ENCODE peak calls at places on chromosomes 12 and 14, in nine cellular contexts. One of them, this sample, is unnamed.

GRCh38 chr12:57229634-57230380 is at the start of gene SHMT2:
- DNase-seq in activated T-helper 9 cell treated with anti-CD3 and anti-CD28 coated beads, Interleukin-2, amount 50 U/mL, for 16 hours: peak; percentile 88
- DNase-seq in AG20443: peak; percentile 99
- DNase-seq in EL: peak; percentile 96
- DNase-seq in Daoy: peak; percentile 98
- DNase-seq in pons: peak; percentile 95
- DNase-seq in activated T-helper 1 cell treated with Interleukin-2 at 50 U/mL for 16 hours: peak; percentile 85
- DNase-seq in stimulated activated CD8-positive, alpha-beta memory T cell treated with anti-CD3 and anti-CD28 coated beads, Interleukin-2, amount 100 ng/mL, for 1 hour: peak; percentile 88
- DNase-seq in stimulated activated CD4-positive, alpha-beta T cell treated with anti-CD3 and anti-CD28 coated beads, TNF-alpha, amount 100 ng/mL, for 1 hour: peak; percentile 89
- DNase-seq in this sample: peak; percentile 98

GRCh38 chr14:91115986-91116385 is 2.1 kb downstream of the DGLUCY start:
- DNase-seq in activated T-helper 9 cell treated with anti-CD3 and anti-CD28 coated beads, Interleukin-2, amount 50 U/mL, for 16 hours: no peak
- DNase-seq in AG20443: no peak
- DNase-seq in EL: peak; percentile 39
- DNase-seq in Daoy: no peak
- DNase-seq in pons: no peak
- DNase-seq in activated T-helper 1 cell treated with Interleukin-2 at 50 U/mL for 16 hours: no peak
- DNase-seq in stimulated activated CD8-positive, alpha-beta memory T cell treated with anti-CD3 and anti-CD28 coated beads, Interleukin-2, amount 100 ng/mL, for 1 hour: no peak
- DNase-seq in stimulated activated CD4-positive, alpha-beta T cell treated with anti-CD3 and anti-CD28 coated beads, TNF-alpha, amount 100 ng/mL, for 1 hour: no peak
- DNase-seq in this sample: no peak

GRCh38 chr12:52871291-52871961 is 22.6 kb upstream of the KRT78 start:
- DNase-seq in activated T-helper 9 cell treated with anti-CD3 and anti-CD28 coated beads, Interleukin-2, amount 50 U/mL, for 16 hours: no peak
- DNase-seq in AG20443: peak; percentile 82
- DNase-seq in EL: peak; percentile 96
- DNase-seq in Daoy: peak; percentile 97
- DNase-seq in pons: no peak
- DNase-seq in activated T-helper 1 cell treated with Interleukin-2 at 50 U/mL for 16 hours: no peak
- DNase-seq in stimulated activated CD8-positive, alpha-beta memory T cell treated with anti-CD3 and anti-CD28 coated beads, Interleukin-2, amount 100 ng/mL, for 1 hour: no peak
- DNase-seq in stimulated activated CD4-positive, alpha-beta T cell treated with anti-CD3 and anti-CD28 coated beads, TNF-alpha, amount 100 ng/mL, for 1 hour: no peak
- DNase-seq in this sample: no peak

GRCh38 chr14:65847065-65847847 is 434.7 kb downstream of the FUT8 start:
- DNase-seq in activated T-helper 9 cell treated with anti-CD3 and anti-CD28 coated beads, Interleukin-2, amount 50 U/mL, for 16 hours: peak; percentile 39
- DNase-seq in AG20443: no peak
- DNase-seq in EL: no peak
- DNase-seq in Daoy: no peak
- DNase-seq in pons: no peak
- DNase-seq in activated T-helper 1 cell treated with Interleukin-2 at 50 U/mL for 16 hours: peak; percentile 50
- DNase-seq in stimulated activated CD8-positive, alpha-beta memory T cell treated with anti-CD3 and anti-CD28 coated beads, Interleukin-2, amount 100 ng/mL, for 1 hour: peak; percentile 34
- DNase-seq in stimulated activated CD4-positive, alpha-beta T cell treated with anti-CD3 and anti-CD28 coated beads, TNF-alpha, amount 100 ng/mL, for 1 hour: peak; percentile 40
- DNase-seq in this sample: no peak

GRCh38 chr12:101229841-101230241 is 19.8 kb upstream of the SLC5A8 start:
- DNase-seq in activated T-helper 9 cell treated with anti-CD3 and anti-CD28 coated beads, Interleukin-2, amount 50 U/mL, for 16 hours: no peak
- DNase-seq in AG20443: no peak
- DNase-seq in EL: no peak
- DNase-seq in Daoy: no peak
- DNase-seq in pons: peak; percentile 7
- DNase-seq in activated T-helper 1 cell treated with Interleukin-2 at 50 U/mL for 16 hours: no peak
- DNase-seq in stimulated activated CD8-positive, alpha-beta memory T cell treated with anti-CD3 and anti-CD28 coated beads, Interleukin-2, amount 100 ng/mL, for 1 hour: no peak
- DNase-seq in stimulated activated CD4-positive, alpha-beta T cell treated with anti-CD3 and anti-CD28 coated beads, TNF-alpha, amount 100 ng/mL, for 1 hour: no peak
- DNase-seq in this sample: no peak

GRCh38 chr14:22995889-22996611 is 13.7 kb upstream of the AJUBA start:
- DNase-seq in activated T-helper 9 cell treated with anti-CD3 and anti-CD28 coated beads, Interleukin-2, amount 50 U/mL, for 16 hours: no peak
- DNase-seq in AG20443: no peak
- DNase-seq in EL: no peak
- DNase-seq in Daoy: no peak
- DNase-seq in pons: no peak
- DNase-seq in activated T-helper 1 cell treated with Interleukin-2 at 50 U/mL for 16 hours: no peak
- DNase-seq in stimulated activated CD8-positive, alpha-beta memory T cell treated with anti-CD3 and anti-CD28 coated beads, Interleukin-2, amount 100 ng/mL, for 1 hour: no peak
- DNase-seq in stimulated activated CD4-positive, alpha-beta T cell treated with anti-CD3 and anti-CD28 coated beads, TNF-alpha, amount 100 ng/mL, for 1 hour: no peak
- DNase-seq in this sample: no peak

GRCh38 chr14:91365552-91365951 is 52.1 kb downstream of the CCDC88C start:
- DNase-seq in activated T-helper 9 cell treated with anti-CD3 and anti-CD28 coated beads, Interleukin-2, amount 50 U/mL, for 16 hours: no peak
- DNase-seq in AG20443: no peak
- DNase-seq in EL: no peak
- DNase-seq in Daoy: no peak
- DNase-seq in pons: no peak
- DNase-seq in activated T-helper 1 cell treated with Interleukin-2 at 50 U/mL for 16 hours: no peak
- DNase-seq in stimulated activated CD8-positive, alpha-beta memory T cell treated with anti-CD3 and anti-CD28 coated beads, Interleukin-2, amount 100 ng/mL, for 1 hour: no peak
- DNase-seq in stimulated activated CD4-positive, alpha-beta T cell treated with anti-CD3 and anti-CD28 coated beads, TNF-alpha, amount 100 ng/mL, for 1 hour: no peak
- DNase-seq in this sample: no peak

GRCh38 chr14:77128414-77128891 is 13.1 kb downstream of the ZDHHC22 start:
- DNase-seq in activated T-helper 9 cell treated with anti-CD3 and anti-CD28 coated beads, Interleukin-2, amount 50 U/mL, for 16 hours: no peak
- DNase-seq in AG20443: no peak
- DNase-seq in EL: peak; percentile 37
- DNase-seq in Daoy: peak; percentile 54
- DNase-seq in pons: no peak
- DNase-seq in activated T-helper 1 cell treated with Interleukin-2 at 50 U/mL for 16 hours: no peak
- DNase-seq in stimulated activated CD8-positive, alpha-beta memory T cell treated with anti-CD3 and anti-CD28 coated beads, Interleukin-2, amount 100 ng/mL, for 1 hour: no peak
- DNase-seq in stimulated activated CD4-positive, alpha-beta T cell treated with anti-CD3 and anti-CD28 coated beads, TNF-alpha, amount 100 ng/mL, for 1 hour: no peak
- DNase-seq in this sample: no peak

GRCh38 chr12:31506907-31507306 is 84.0 kb downstream of the DENND5B start:
- DNase-seq in activated T-helper 9 cell treated with anti-CD3 and anti-CD28 coated beads, Interleukin-2, amount 50 U/mL, for 16 hours: no peak
- DNase-seq in AG20443: no peak
- DNase-seq in EL: peak; percentile 67
- DNase-seq in Daoy: peak; percentile 50
- DNase-seq in pons: no peak
- DNase-seq in activated T-helper 1 cell treated with Interleukin-2 at 50 U/mL for 16 hours: no peak
- DNase-seq in stimulated activated CD8-positive, alpha-beta memory T cell treated with anti-CD3 and anti-CD28 coated beads, Interleukin-2, amount 100 ng/mL, for 1 hour: no peak
- DNase-seq in stimulated activated CD4-positive, alpha-beta T cell treated with anti-CD3 and anti-CD28 coated beads, TNF-alpha, amount 100 ng/mL, for 1 hour: no peak
- DNase-seq in this sample: no peak

GRCh38 chr14:101185081-101185835 is 281.7 kb upstream of the RTL1 start:
- DNase-seq in activated T-helper 9 cell treated with anti-CD3 and anti-CD28 coated beads, Interleukin-2, amount 50 U/mL, for 16 hours: no peak
- DNase-seq in AG20443: no peak
- DNase-seq in EL: no peak
- DNase-seq in Daoy: no peak
- DNase-seq in pons: no peak
- DNase-seq in activated T-helper 1 cell treated with Interleukin-2 at 50 U/mL for 16 hours: no peak
- DNase-seq in stimulated activated CD8-positive, alpha-beta memory T cell treated with anti-CD3 and anti-CD28 coated beads, Interleukin-2, amount 100 ng/mL, for 1 hour: no peak
- DNase-seq in stimulated activated CD4-positive, alpha-beta T cell treated with anti-CD3 and anti-CD28 coated beads, TNF-alpha, amount 100 ng/mL, for 1 hour: no peak
- DNase-seq in this sample: no peak

GRCh38 chr14:42421377-42422078 is 814.9 kb downstream of the LRFN5 start:
- DNase-seq in activated T-helper 9 cell treated with anti-CD3 and anti-CD28 coated beads, Interleukin-2, amount 50 U/mL, for 16 hours: no peak
- DNase-seq in AG20443: no peak
- DNase-seq in EL: no peak
- DNase-seq in Daoy: no peak
- DNase-seq in pons: no peak
- DNase-seq in activated T-helper 1 cell treated with Interleukin-2 at 50 U/mL for 16 hours: no peak
- DNase-seq in stimulated activated CD8-positive, alpha-beta memory T cell treated with anti-CD3 and anti-CD28 coated beads, Interleukin-2, amount 100 ng/mL, for 1 hour: no peak
- DNase-seq in stimulated activated CD4-positive, alpha-beta T cell treated with anti-CD3 and anti-CD28 coated beads, TNF-alpha, amount 100 ng/mL, for 1 hour: no peak
- DNase-seq in this sample: no peak

GRCh38 chr12:94769040-94769420 is 118.7 kb upstream of the TMCC3 start:
- DNase-seq in activated T-helper 9 cell treated with anti-CD3 and anti-CD28 coated beads, Interleukin-2, amount 50 U/mL, for 16 hours: no peak
- DNase-seq in AG20443: no peak
- DNase-seq in EL: no peak
- DNase-seq in Daoy: no peak
- DNase-seq in pons: no peak
- DNase-seq in activated T-helper 1 cell treated with Interleukin-2 at 50 U/mL for 16 hours: no peak
- DNase-seq in stimulated activated CD8-positive, alpha-beta memory T cell treated with anti-CD3 and anti-CD28 coated beads, Interleukin-2, amount 100 ng/mL, for 1 hour: no peak
- DNase-seq in stimulated activated CD4-positive, alpha-beta T cell treated with anti-CD3 and anti-CD28 coated beads, TNF-alpha, amount 100 ng/mL, for 1 hour: no peak
- DNase-seq in this sample: no peak

GRCh38 chr14:87483651-87484260 is 509.2 kb downstream of the GALC start:
- DNase-seq in activated T-helper 9 cell treated with anti-CD3 and anti-CD28 coated beads, Interleukin-2, amount 50 U/mL, for 16 hours: no peak
- DNase-seq in AG20443: peak; percentile 12
- DNase-seq in EL: peak; percentile 25
- DNase-seq in Daoy: peak; percentile 60
- DNase-seq in pons: no peak
- DNase-seq in activated T-helper 1 cell treated with Interleukin-2 at 50 U/mL for 16 hours: no peak
- DNase-seq in stimulated activated CD8-positive, alpha-beta memory T cell treated with anti-CD3 and anti-CD28 coated beads, Interleukin-2, amount 100 ng/mL, for 1 hour: no peak
- DNase-seq in stimulated activated CD4-positive, alpha-beta T cell treated with anti-CD3 and anti-CD28 coated beads, TNF-alpha, amount 100 ng/mL, for 1 hour: no peak
- DNase-seq in this sample: no peak

GRCh38 chr12:53427905-53428594 is 4.4 kb downstream of the AMHR2 start:
- DNase-seq in activated T-helper 9 cell treated with anti-CD3 and anti-CD28 coated beads, Interleukin-2, amount 50 U/mL, for 16 hours: no peak
- DNase-seq in AG20443: peak; percentile 77
- DNase-seq in EL: peak; percentile 92
- DNase-seq in Daoy: peak; percentile 91
- DNase-seq in pons: no peak
- DNase-seq in activated T-helper 1 cell treated with Interleukin-2 at 50 U/mL for 16 hours: no peak
- DNase-seq in stimulated activated CD8-positive, alpha-beta memory T cell treated with anti-CD3 and anti-CD28 coated beads, Interleukin-2, amount 100 ng/mL, for 1 hour: no peak
- DNase-seq in stimulated activated CD4-positive, alpha-beta T cell treated with anti-CD3 and anti-CD28 coated beads, TNF-alpha, amount 100 ng/mL, for 1 hour: no peak
- DNase-seq in this sample: no peak

GRCh38 chr14:24425704-24426103 is 3.8 kb downstream of the CBLN3 start:
- DNase-seq in activated T-helper 9 cell treated with anti-CD3 and anti-CD28 coated beads, Interleukin-2, amount 50 U/mL, for 16 hours: no peak
- DNase-seq in AG20443: peak; percentile 64
- DNase-seq in EL: peak; percentile 69
- DNase-seq in Daoy: no peak
- DNase-seq in pons: no peak
- DNase-seq in activated T-helper 1 cell treated with Interleukin-2 at 50 U/mL for 16 hours: no peak
- DNase-seq in stimulated activated CD8-positive, alpha-beta memory T cell treated with anti-CD3 and anti-CD28 coated beads, Interleukin-2, amount 100 ng/mL, for 1 hour: no peak
- DNase-seq in stimulated activated CD4-positive, alpha-beta T cell treated with anti-CD3 and anti-CD28 coated beads, TNF-alpha, amount 100 ng/mL, for 1 hour: no peak
- DNase-seq in this sample: no peak

GRCh38 chr12:69966409-69966808 is 141.4 kb downstream of the MYRFL start:
- DNase-seq in activated T-helper 9 cell treated with anti-CD3 and anti-CD28 coated beads, Interleukin-2, amount 50 U/mL, for 16 hours: no peak
- DNase-seq in AG20443: peak; percentile 77
- DNase-seq in EL: peak; percentile 62
- DNase-seq in Daoy: peak; percentile 90
- DNase-seq in pons: no peak
- DNase-seq in activated T-helper 1 cell treated with Interleukin-2 at 50 U/mL for 16 hours: no peak
- DNase-seq in stimulated activated CD8-positive, alpha-beta memory T cell treated with anti-CD3 and anti-CD28 coated beads, Interleukin-2, amount 100 ng/mL, for 1 hour: no peak
- DNase-seq in stimulated activated CD4-positive, alpha-beta T cell treated with anti-CD3 and anti-CD28 coated beads, TNF-alpha, amount 100 ng/mL, for 1 hour: no peak
- DNase-seq in this sample: no peak

GRCh38 chr12:25578739-25579138 is 25.7 kb upstream of the LMNTD1 start:
- DNase-seq in activated T-helper 9 cell treated with anti-CD3 and anti-CD28 coated beads, Interleukin-2, amount 50 U/mL, for 16 hours: no peak
- DNase-seq in AG20443: no peak
- DNase-seq in EL: no peak
- DNase-seq in Daoy: no peak
- DNase-seq in pons: no peak
- DNase-seq in activated T-helper 1 cell treated with Interleukin-2 at 50 U/mL for 16 hours: no peak
- DNase-seq in stimulated activated CD8-positive, alpha-beta memory T cell treated with anti-CD3 and anti-CD28 coated beads, Interleukin-2, amount 100 ng/mL, for 1 hour: no peak
- DNase-seq in stimulated activated CD4-positive, alpha-beta T cell treated with anti-CD3 and anti-CD28 coated beads, TNF-alpha, amount 100 ng/mL, for 1 hour: no peak
- DNase-seq in this sample: no peak

GRCh38 chr14:52895000-52895399 is 55.9 kb downstream of the FERMT2 start:
- DNase-seq in activated T-helper 9 cell treated with anti-CD3 and anti-CD28 coated beads, Interleukin-2, amount 50 U/mL, for 16 hours: no peak
- DNase-seq in AG20443: no peak
- DNase-seq in EL: peak; percentile 69
- DNase-seq in Daoy: no peak
- DNase-seq in pons: no peak
- DNase-seq in activated T-helper 1 cell treated with Interleukin-2 at 50 U/mL for 16 hours: no peak
- DNase-seq in stimulated activated CD8-positive, alpha-beta memory T cell treated with anti-CD3 and anti-CD28 coated beads, Interleukin-2, amount 100 ng/mL, for 1 hour: no peak
- DNase-seq in stimulated activated CD4-positive, alpha-beta T cell treated with anti-CD3 and anti-CD28 coated beads, TNF-alpha, amount 100 ng/mL, for 1 hour: no peak
- DNase-seq in this sample: no peak

GRCh38 chr12:121668750-121669524 is 517 bp downstream of the MORN3 start:
- DNase-seq in activated T-helper 9 cell treated with anti-CD3 and anti-CD28 coated beads, Interleukin-2, amount 50 U/mL, for 16 hours: peak; percentile 33
- DNase-seq in AG20443: peak; percentile 47
- DNase-seq in EL: peak; percentile 37
- DNase-seq in Daoy: peak; percentile 53
- DNase-seq in pons: no peak
- DNase-seq in activated T-helper 1 cell treated with Interleukin-2 at 50 U/mL for 16 hours: peak; percentile 23
- DNase-seq in stimulated activated CD8-positive, alpha-beta memory T cell treated with anti-CD3 and anti-CD28 coated beads, Interleukin-2, amount 100 ng/mL, for 1 hour: peak; percentile 37
- DNase-seq in stimulated activated CD4-positive, alpha-beta T cell treated with anti-CD3 and anti-CD28 coated beads, TNF-alpha, amount 100 ng/mL, for 1 hour: no peak
- DNase-seq in this sample: peak; percentile 69

This sample was measured in D721Med.